ENCODE peak calls at places on chromosomes 2 and 18, in ten cellular contexts. F is HTR-8/SVneo; H is HCT116; T is activated naive CD8-positive, alpha-beta T cell treated with anti-CD3 and anti-CD28 coated beads for 36 hours; D is lower lobe of right lung; C is fibroblast of lung; U is activated T-cell treated with anti-CD3 and anti-CD28 coated beads, Interleukin-2, amount 50 U/mL, for 72 hours; I is T-helper 2 cell; O is neuronal stem cell; Z is M059J. M is an unnamed sample.
A peak's percentile ranks its signal among the peaks of the same experiment; 100 is the strongest.

GRCh38 chr2:217837001-217837491 is 165.7 kb downstream of the TNS1 start:
- DNase-seq in F (no peak), H (peak; percentile 42), T (peak; percentile 7), D (peak; percentile 86), C (peak; percentile 49), U (no peak), I (no peak), O (no peak), Z (peak; percentile 12), M (no peak)

GRCh38 chr2:148569221-148569620 is 75.3 kb upstream of the EPC2 start:
- DNase-seq in F (no peak), H (no peak), T (no peak), D (no peak), C (no peak), U (no peak), I (no peak), O (no peak), Z (no peak), M (no peak)

GRCh38 chr18:39345321-39345720 is 1779.7 kb upstream of the CELF4 start:
- DNase-seq in F (no peak), H (no peak), T (no peak), D (no peak), C (peak; percentile 55), U (no peak), I (no peak), O (no peak), Z (peak; percentile 96), M (no peak)

GRCh38 chr18:22822841-22823508 is 110.2 kb upstream of the RBBP8 start:
- DNase-seq in F (no peak), H (no peak), T (no peak), D (no peak), C (no peak), U (no peak), I (no peak), O (no peak), Z (no peak), M (no peak)

GRCh38 chr2:20611077-20611843 is 39.6 kb downstream of the HS1BP3 start:
- DNase-seq in F (no peak), H (no peak), T (no peak), D (peak; percentile 84), C (peak; percentile 97), U (no peak), I (no peak), O (no peak), Z (peak; percentile 99), M (no peak)

GRCh38 chr2:112830469-112830868 is 6.1 kb downstream of the IL1B start:
- DNase-seq in F (no peak), H (no peak), T (no peak), D (no peak), C (no peak), U (no peak), I (no peak), O (no peak), Z (no peak), M (no peak)

GRCh38 chr2:20609349-20609994 is 41.4 kb downstream of the HS1BP3 start:
- DNase-seq in F (no peak), H (no peak), T (no peak), D (peak; percentile 30), C (peak; percentile 70), U (no peak), I (no peak), O (no peak), Z (peak; percentile 66), M (no peak)

GRCh38 chr2:241751152-241751551 is 16.7 kb downstream of the D2HGDH start:
- DNase-seq in F (no peak), H (no peak), T (no peak), D (no peak), C (no peak), U (no peak), I (no peak), O (no peak), Z (no peak), M (no peak)

GRCh38 chr2:234488913-234489451 is 7.9 kb downstream of the ARL4C start:
- DNase-seq in F (no peak), H (no peak), T (peak; percentile 79), D (no peak), C (no peak), U (peak; percentile 82), I (peak; percentile 43), O (no peak), Z (peak; percentile 25), M (no peak)

GRCh38 chr2:219628986-219629901 is 1.8 kb downstream of the SLC4A3 start:
- DNase-seq in F (no peak), H (no peak), T (no peak), D (no peak), C (no peak), U (no peak), I (no peak), O (no peak), Z (no peak), M (no peak)

GRCh38 chr2:101251844-101252407 is 760 bp upstream of the CNOT11 start:
- DNase-seq in F (no peak), H (peak; percentile 74), T (peak; percentile 18), D (no peak), C (no peak), U (peak; percentile 10), I (no peak), O (peak; percentile 14), Z (no peak), M (no peak)